ENCODE peak calls at places on chromosomes 3 and 15, in seven cellular contexts. E, I, B, T, G, Q and N are unnamed samples. For H3K79me2, the result is how much of the 10 kb centered on the place peaks cover.

GRCh38 chr15:66936115-66936863 is 129.1 kb upstream of the SMAD3 start:
- DNase-seq in T (peak), B (no peak), G (no peak), I (no peak), E (peak), Q (no peak), N (no peak)

GRCh38 chr3:120838441-120839091 is 69.4 kb upstream of the STXBP5L start:
- DNase-seq in B (no peak), T (no peak), G (no peak), E (no peak), I (no peak), Q (no peak), N (no peak)

GRCh38 chr3:60216462-60216861 is 1034.8 kb downstream of the FHIT start:
- DNase-seq in G (no peak), E (no peak), I (no peak), B (no peak), Q (no peak), T (no peak), N (no peak)

GRCh38 chr15:52021128-52021671 is 2.2 kb downstream of the MAPK6 start:
- DNase-seq in Q (peak), I (peak), G (peak), T (peak), E (peak), B (peak), N (peak)

GRCh38 chr3:66910721-66911120 is 87.4 kb upstream of the KBTBD8 start:
- DNase-seq in E (no peak), T (no peak), I (no peak), G (no peak), Q (no peak), B (no peak), N (no peak)

GRCh38 chr3:144770813-144771400 is 799.3 kb downstream of the DIPK2A start:
- DNase-seq in E (no peak), Q (peak), B (peak), I (no peak), G (peak), T (peak), N (peak)

GRCh38 chr3:142315083-142315482 is 89.7 kb upstream of the GK5 start:
- DNase-seq in E (no peak), T (peak), B (peak), I (no peak), Q (peak), G (no peak), N (no peak)

GRCh38 chr3:94234177-94234788 is 171.4 kb downstream of the NSUN3 start:
- DNase-seq in E (peak), B (peak), T (peak), G (peak), Q (peak), I (peak), N (peak)

GRCh38 chr3:132006605-132007204 is 28.1 kb downstream of the CPNE4 start:
- DNase-seq in Q (peak), T (peak), B (peak), E (no peak), G (peak), I (peak), N (peak)

GRCh38 chr15:100918690-100919480 is at the start of gene LRRK1:
- DNase-seq in T (peak), I (peak), G (no peak), E (peak), Q (peak), B (peak), N (peak)

GRCh38 chr3:153001428-153001827 is 160.6 kb upstream of the RAP2B start:
- DNase-seq in T (peak), B (no peak), E (no peak), G (no peak), I (no peak), Q (no peak), N (no peak)

GRCh38 chr3:129564981-129565644 is 22.1 kb downstream of the H1-8 start:
- DNase-seq in G (no peak), I (no peak), B (no peak), T (peak), Q (no peak), E (peak), N (no peak)

GRCh38 chr3:32237670-32238026 is 832 bp upstream of the CMTM8 start:
- DNase-seq in T (no peak), G (no peak), E (no peak), I (no peak), B (no peak), Q (peak), N (no peak)

GRCh38 chr15:58307313-58307961 is 124.4 kb upstream of the LIPC start:
- DNase-seq in T (peak), I (no peak), E (peak), Q (no peak), G (no peak), B (no peak), N (peak)

GRCh38 chr15:63135804-63136203 is 14.1 kb downstream of the LACTB start:
- DNase-seq in E (no peak), B (peak), Q (no peak), T (peak), G (no peak), I (no peak), N (no peak)

GRCh38 chr15:57962887-57963286 is 102.6 kb downstream of the ALDH1A2 start:
- DNase-seq in B (no peak), T (no peak), G (no peak), E (no peak), I (no peak), Q (no peak), N (no peak)

GRCh38 chr3:37136067-37136466 is 38.3 kb downstream of the LRRFIP2 start:
- DNase-seq in B (no peak), G (no peak), T (no peak), E (no peak), I (no peak), Q (no peak), N (no peak)

GRCh38 chr3:101072299-101072698 is 79.1 kb upstream of the ABI3BP start:
- DNase-seq in Q (no peak), B (peak), T (no peak), G (no peak), I (no peak), E (no peak), N (no peak)

GRCh38 chr3:136544532-136544931 is 207.6 kb downstream of the STAG1 start:
- DNase-seq in E (no peak), G (no peak), T (peak), I (no peak), B (no peak), Q (no peak), N (no peak)

GRCh38 chr3:58837863-58838255 is 171.3 kb upstream of the FAM3D start:
- DNase-seq in E (no peak), T (peak), I (no peak), Q (no peak), B (no peak), G (no peak), N (no peak)

GRCh38 chr15:90232196-90232595 is 1.5 kb downstream of the CIB1 start:
- DNase-seq in T (peak), Q (no peak), I (peak), G (no peak), B (peak), E (no peak), N (no peak)

GRCh38 chr3:122679467-122680291 is 960 bp upstream of the PARP14 start:
- DNase-seq in Q (peak), G (no peak), T (peak), B (peak), E (no peak), I (peak), N (peak)

GRCh38 chr15:69576948-69577351 is 124.3 kb downstream of the RPLP1 start:
- DNase-seq in E (no peak), G (no peak), I (peak), Q (no peak), T (no peak), B (peak), N (no peak)

GRCh38 chr3:142523921-142524566 is 54.5 kb downstream of the ATR start:
- DNase-seq in I (no peak), Q (no peak), T (no peak), E (no peak), B (no peak), G (no peak), N (no peak)

GRCh38 chr15:70954176-70954575 is 61.5 kb downstream of the LRRC49 start:
- DNase-seq in T (no peak), B (no peak), Q (no peak), G (no peak), E (no peak), I (no peak), N (no peak)

GRCh38 chr3:123424321-123424998 is 24.4 kb downstream of the ADCY5 start:
- DNase-seq in Q (no peak), I (no peak), G (no peak), T (no peak), E (no peak), B (no peak), N (no peak)

GRCh38 chr15:63322541-63322940 is 45.1 kb downstream of the APH1B start:
- DNase-seq in T (peak), E (peak), B (no peak), I (no peak), Q (no peak), G (no peak), N (no peak)

GRCh38 chr3:126555795-126556636 is 2.7 kb downstream of the C3orf22 start:
- DNase-seq in E (no peak), Q (no peak), B (no peak), I (no peak), G (no peak), T (no peak), N (no peak)
- TF ChIP-seq EZH2phosphoT487 in E (no peak), Q (no peak), B (no peak), I (no peak), G (no peak), T (no peak), N (no peak)

DNA sequence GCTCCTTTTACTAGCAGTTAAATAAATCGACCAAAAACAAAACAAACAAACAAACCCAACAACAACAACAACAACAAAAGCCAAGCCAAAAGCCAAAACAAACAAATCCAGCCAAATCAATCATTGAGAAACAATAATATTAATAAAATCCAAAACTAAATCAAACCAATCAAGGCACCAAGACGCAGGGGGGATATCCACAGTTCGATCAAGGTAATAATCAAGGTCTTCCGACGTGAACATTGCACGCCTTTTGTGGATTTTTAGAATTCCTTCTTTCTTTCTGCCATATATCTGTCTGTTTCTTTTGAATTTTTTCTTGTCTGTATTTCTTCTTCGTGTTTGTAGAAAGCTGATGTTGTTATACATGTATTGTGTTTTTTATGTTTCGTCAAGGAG is 860 bp downstream of the ARPP21 start:
- DNase-seq in E (no peak), Q (no peak), T (no peak), B (no peak), G (no peak), I (no peak), N (no peak)
- H3K79me2 ChIP-seq in E (under half), Q (under half), T (under half), B (under half), G (under half), I (under half), N (under half)

GRCh38 chr15:36884404-36885335 is 215.7 kb downstream of the MEIS2 start:
- DNase-seq in T (no peak), G (no peak), I (no peak), B (no peak), Q (no peak), E (no peak), N (peak)

GRCh38 chr15:36880913-36881290 is 219.4 kb downstream of the MEIS2 start:
- DNase-seq in T (no peak), E (no peak), I (no peak), Q (no peak), B (no peak), G (no peak), N (no peak)

GRCh38 chr15:36880226-36880912 is 220.0 kb downstream of the MEIS2 start:
- DNase-seq in I (no peak), T (no peak), Q (peak), E (no peak), B (no peak), G (no peak), N (peak)

GRCh38 chr15:36883705-36884355 is 216.5 kb downstream of the MEIS2 start:
- DNase-seq in I (peak), E (peak), G (peak), B (peak), T (peak), Q (peak), N (peak)

DNA sequence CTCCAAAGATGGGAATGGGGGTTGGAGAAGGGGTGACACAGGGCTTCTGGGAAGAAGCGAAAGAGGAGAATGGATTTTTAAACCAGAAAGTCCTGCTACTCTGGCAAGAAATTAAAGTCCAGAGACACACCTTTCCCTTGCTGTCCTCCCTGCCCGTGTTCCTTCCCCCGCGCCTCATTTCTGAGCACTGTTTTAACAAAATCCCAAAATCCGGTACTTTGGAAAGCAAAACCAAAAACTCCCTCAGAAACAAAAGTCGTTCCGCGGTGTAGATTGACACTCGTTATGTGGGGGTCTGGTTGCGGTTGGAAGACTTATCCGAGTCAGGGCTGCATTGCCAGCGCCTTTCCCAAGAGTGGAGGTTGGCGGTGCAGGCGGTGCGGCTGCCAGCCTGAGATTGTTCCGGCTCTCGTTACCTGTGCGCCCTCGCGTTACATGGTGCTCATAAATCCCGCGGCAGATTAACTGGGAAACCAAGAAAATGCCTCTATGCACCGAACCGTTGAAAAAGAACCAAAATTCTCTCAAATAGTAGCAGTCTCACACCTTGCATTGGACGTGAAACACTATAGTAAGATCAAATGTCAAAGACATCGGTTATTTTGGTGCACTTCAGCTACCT is 217.8 kb downstream of the MEIS2 start:
- DNase-seq in B (peak), T (peak), E (no peak), I (no peak), G (no peak), Q (peak), N (peak)
- H3K4me2 ChIP-seq in B (peak), T (peak), E (no peak), I (no peak), G (no peak), Q (peak), N (no peak)

GRCh38 chr3:9452417-9452816 is 55.0 kb downstream of the SETD5 start:
- DNase-seq in G (no peak), T (peak), Q (no peak), I (no peak), E (no peak), B (no peak), N (no peak)
- TF ChIP-seq EZH2phosphoT487 in G (no peak), T (no peak), Q (no peak), I (no peak), E (no peak), B (no peak), N (no peak)

GRCh38 chr3:177493091-177493490 is 295.8 kb upstream of the TBL1XR1 start:
- DNase-seq in T (no peak), E (no peak), I (no peak), B (no peak), Q (no peak), G (no peak), N (no peak)
- H3K79me2 ChIP-seq in T (under half), E (under half), I (under half), B (under half), Q (under half), G (under half), N (under half)

GRCh38 chr3:130829575-130829947 is 64.3 kb upstream of the ATP2C1 start:
- DNase-seq in T (no peak), Q (no peak), G (no peak), E (no peak), B (no peak), I (no peak), N (no peak)
- H3K4me2 ChIP-seq in T (no peak), Q (peak), G (no peak), E (no peak), B (no peak), I (no peak), N (peak)

GRCh38 chr3:50270841-50271240 is 1.9 kb downstream of the SEMA3B start:
- DNase-seq in I (no peak), E (no peak), Q (no peak), G (no peak), T (no peak), B (no peak), N (no peak)

GRCh38 chr3:50271314-50272072 is 2.5 kb downstream of the SEMA3B start:
- DNase-seq in I (no peak), G (no peak), E (no peak), B (no peak), T (no peak), Q (no peak), N (no peak)

GRCh38 chr3:50274371-50275104 is 4.3 kb upstream of the LSMEM2 start:
- DNase-seq in Q (peak), T (peak), E (peak), I (peak), B (peak), G (no peak), N (peak)

GRCh38 chr3:50273689-50274065 is 4.7 kb downstream of the SEMA3B start:
- DNase-seq in T (no peak), I (no peak), Q (no peak), G (no peak), E (no peak), B (no peak), N (no peak)

DNA sequence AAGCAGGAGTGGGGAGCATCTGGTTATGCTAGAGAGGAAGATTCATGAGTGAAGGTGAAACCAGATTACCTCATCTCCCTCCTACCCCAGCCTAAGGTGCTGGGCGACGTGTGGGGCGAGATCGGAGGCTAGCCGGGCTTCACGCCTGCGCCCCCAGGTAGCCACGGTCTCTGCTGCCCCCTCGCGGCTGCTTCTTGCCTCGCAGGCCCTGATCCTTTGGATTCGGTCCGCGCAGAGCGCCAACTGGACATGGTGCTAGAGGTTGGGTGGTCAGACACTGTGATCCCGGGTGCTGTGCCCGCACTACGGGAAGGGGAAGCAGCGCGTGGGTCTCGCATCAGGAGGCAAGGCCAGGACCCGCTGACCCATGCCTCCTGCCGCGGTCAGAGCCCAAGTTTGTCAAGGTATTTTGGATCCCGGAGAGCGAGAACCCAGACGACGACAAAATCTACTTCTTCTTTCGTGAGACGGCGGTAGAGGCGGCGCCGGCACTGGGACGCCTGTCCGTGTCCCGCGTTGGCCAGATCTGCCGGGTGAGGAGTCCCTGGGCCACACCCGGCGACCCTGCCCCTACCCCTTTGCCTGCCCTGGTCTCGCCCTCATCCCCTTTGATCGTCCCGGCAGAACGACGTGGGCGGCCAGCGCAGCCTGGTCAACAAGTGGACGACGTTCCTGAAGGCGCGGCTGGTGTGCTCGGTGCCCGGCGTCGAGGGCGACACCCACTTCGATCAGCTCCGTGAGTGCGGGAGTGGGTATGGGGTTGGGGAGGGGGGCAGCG is 4.2 kb downstream of the SEMA3B start:
- DNase-seq in Q (peak), I (peak), E (peak), T (peak), B (peak), G (no peak), N (peak)
- TF ChIP-seq EZH2phosphoT487 in Q (no peak), I (no peak), E (no peak), T (no peak), B (no peak), G (no peak), N (peak)

DNA sequence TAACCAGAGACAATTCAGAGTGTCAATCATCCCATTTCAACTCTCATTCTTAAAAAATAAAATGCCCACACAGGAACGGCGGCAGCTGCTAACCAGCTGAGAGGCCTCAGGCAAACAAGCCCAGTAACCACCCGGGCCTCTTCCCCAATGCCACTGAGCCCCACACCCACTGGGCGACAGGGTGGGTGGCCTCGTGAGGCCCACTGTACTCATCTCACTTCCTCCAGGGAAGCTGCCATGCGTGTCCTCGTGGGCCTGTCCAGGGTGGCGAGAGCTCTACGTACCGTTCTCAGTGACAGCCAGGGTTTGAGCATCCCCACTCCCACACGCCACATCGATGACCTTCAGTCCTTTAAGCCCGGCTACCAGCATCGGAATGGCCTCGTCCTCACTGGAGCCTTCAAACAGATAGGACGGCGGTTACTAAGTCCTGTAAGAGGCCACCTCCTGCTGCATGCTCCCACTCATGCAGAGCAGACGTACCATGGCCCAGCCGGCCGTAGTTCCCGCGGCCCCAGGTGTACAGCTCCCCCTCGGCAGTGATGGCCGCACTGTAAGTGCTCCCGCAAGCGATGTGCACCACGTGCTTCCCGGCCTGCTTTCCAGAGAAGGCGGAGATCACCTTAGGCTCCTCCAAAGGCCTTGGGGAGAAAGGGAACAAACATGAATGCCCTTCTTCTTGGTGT is 56.5 kb downstream of the HERC2 start:
- DNase-seq in I (no peak), T (no peak), B (no peak), E (no peak), G (no peak), Q (no peak), N (no peak)
- H3K79me2 ChIP-seq in I (under half), T (under half), B (under half), E (under half), G (under half), Q (under half), N (under half)